ENCODE peak calls at places on chromosome 19, in five cellular contexts. Y, L, K, U and W are unnamed samples. For H3K27me3 and H3K4me1, the result is how much of the 10 kb centered on the place peaks cover.

GRCh38 chr19:42045575-42045974 is 24.4 kb downstream of the GRIK5 start:
- DNase-seq in Y (no peak), L (no peak), K (no peak), U (no peak), W (no peak)

GRCh38 chr19:13154911-13155471 is 4.8 kb downstream of the IER2 start:
- DNase-seq in Y (peak), L (peak), K (peak), U (peak), W (peak)

GRCh38 chr19:18895828-18896341 is at the start of gene CERS1:
- DNase-seq in Y (no peak), L (peak), K (no peak), U (no peak), W (peak)

GRCh38 chr19:35949131-35949530 is 13.0 kb downstream of the LRFN3 start:
- DNase-seq in Y (no peak), L (no peak), K (no peak), U (no peak), W (no peak)

GRCh38 chr19:54094601-54095000 is 6.0 kb downstream of the OSCAR start:
- DNase-seq in Y (no peak), L (no peak), K (no peak), U (no peak), W (no peak)

GRCh38 chr19:18433039-18433691 is 4.8 kb downstream of the ISYNA1 start:
- DNase-seq in Y (no peak), L (no peak), K (no peak), U (peak), W (peak)

GRCh38 chr19:2848625-2849024 is 7.3 kb downstream of the ZNF555 start:
- DNase-seq in Y (no peak), L (no peak), K (no peak), U (no peak), W (no peak)

GRCh38 chr19:16062789-16063188 is 13.5 kb upstream of the TPM4 start:
- DNase-seq in Y (no peak), L (peak), K (peak), U (no peak), W (peak)

GRCh38 chr19:35738021-35738886 is 4.0 kb downstream of the IGFLR1 start:
- DNase-seq in Y (no peak), L (no peak), K (no peak), U (no peak), W (no peak)

GRCh38 chr19:2902590-2903218 is 2.0 kb downstream of the ZNF57 start:
- DNase-seq in Y (no peak), L (peak), K (no peak), U (no peak), W (no peak)

GRCh38 chr19:52603558-52604207 is 33.6 kb downstream of the ZNF701 start:
- DNase-seq in Y (no peak), L (no peak), K (no peak), U (no peak), W (no peak)

GRCh38 chr19:3606690-3607289 is at the start of gene TBXA2R:
- DNase-seq in Y (no peak), L (peak), K (peak), U (peak), W (peak)

GRCh38 chr19:5470264-5470671 is 15.1 kb downstream of the ZNRF4 start:
- DNase-seq in Y (peak), L (peak), K (no peak), U (no peak), W (no peak)

GRCh38 chr19:23346696-23347095 is 48.6 kb downstream of the ZNF91 start:
- DNase-seq in Y (no peak), L (no peak), K (no peak), U (no peak), W (no peak)

GRCh38 chr19:17136026-17136425 is 60.4 kb downstream of the MYO9B start:
- DNase-seq in Y (no peak), L (no peak), K (no peak), U (no peak), W (no peak)

GRCh38 chr19:50327461-50328256 is 1.5 kb downstream of the KCNC3 start:
- DNase-seq in Y (no peak), L (no peak), K (no peak), U (no peak), W (no peak)
- TF ChIP-seq CTCF in Y (no peak), L (no peak), K (no peak), U (no peak), W (no peak)

GRCh38 chr19:31352782-31353651 is 3.8 kb upstream of the TSHZ3 start:
- DNase-seq in Y (no peak), L (no peak), K (no peak), U (peak), W (no peak)

GRCh38 chr19:31354316-31354715 is 5.1 kb upstream of the TSHZ3 start:
- DNase-seq in Y (no peak), L (no peak), K (no peak), U (no peak), W (no peak)

GRCh38 chr19:31354919-31355318 is 5.7 kb upstream of the TSHZ3 start:
- DNase-seq in Y (no peak), L (no peak), K (no peak), U (no peak), W (no peak)

GRCh38 chr19:31352296-31352781 is 3.1 kb upstream of the TSHZ3 start:
- DNase-seq in Y (no peak), L (no peak), K (no peak), U (no peak), W (no peak)

GRCh38 chr19:31353826-31354225 is 4.6 kb upstream of the TSHZ3 start:
- DNase-seq in Y (no peak), L (no peak), K (no peak), U (peak), W (no peak)
- H3K27me3 ChIP-seq in Y (under half), L (half or more), K (under half), U (under half), W (under half)

GRCh38 chr19:39998511-39998910 is 1.7 kb downstream of the ZNF546 start:
- DNase-seq in Y (no peak), L (no peak), K (no peak), U (no peak), W (no peak)
- H3K4me1 ChIP-seq in Y (under half), L (under half), K (under half), U (under half), W (under half)

GRCh38 chr19:10918359-10918758 is 10.1 kb downstream of the YIPF2 start:
- DNase-seq in Y (no peak), L (no peak), K (no peak), U (no peak), W (no peak)

GRCh38 chr19:10912619-10913018 is 15.8 kb downstream of the YIPF2 start:
- DNase-seq in Y (no peak), L (no peak), K (no peak), U (no peak), W (no peak)

GRCh38 chr19:10913716-10914340 is 14.6 kb downstream of the YIPF2 start:
- DNase-seq in Y (no peak), L (no peak), K (no peak), U (no peak), W (no peak)

GRCh38 chr19:10916602-10917001 is 11.8 kb downstream of the YIPF2 start:
- DNase-seq in Y (no peak), L (no peak), K (no peak), U (no peak), W (no peak)

GRCh38 chr19:10915511-10916091 is 12.8 kb downstream of the YIPF2 start:
- DNase-seq in Y (no peak), L (peak), K (peak), U (no peak), W (no peak)
- TF ChIP-seq CTCF in Y (no peak), L (peak), K (no peak), U (no peak), W (no peak)

GRCh38 chr19:47125669-47125938 is 5.0 kb upstream of the SAE1 start:
- DNase-seq in Y (no peak), L (no peak), K (no peak), U (no peak), W (no peak)

GRCh38 chr19:47120461-47120860 is 6.9 kb upstream of the ZC3H4 start:
- DNase-seq in Y (no peak), L (no peak), K (no peak), U (no peak), W (no peak)

GRCh38 chr19:47124937-47125668 is 5.5 kb upstream of the SAE1 start:
- DNase-seq in Y (peak), L (peak), K (no peak), U (no peak), W (peak)

GRCh38 chr19:47122359-47123335 is 8.0 kb upstream of the SAE1 start:
- DNase-seq in Y (peak), L (no peak), K (no peak), U (no peak), W (no peak)

DNA sequence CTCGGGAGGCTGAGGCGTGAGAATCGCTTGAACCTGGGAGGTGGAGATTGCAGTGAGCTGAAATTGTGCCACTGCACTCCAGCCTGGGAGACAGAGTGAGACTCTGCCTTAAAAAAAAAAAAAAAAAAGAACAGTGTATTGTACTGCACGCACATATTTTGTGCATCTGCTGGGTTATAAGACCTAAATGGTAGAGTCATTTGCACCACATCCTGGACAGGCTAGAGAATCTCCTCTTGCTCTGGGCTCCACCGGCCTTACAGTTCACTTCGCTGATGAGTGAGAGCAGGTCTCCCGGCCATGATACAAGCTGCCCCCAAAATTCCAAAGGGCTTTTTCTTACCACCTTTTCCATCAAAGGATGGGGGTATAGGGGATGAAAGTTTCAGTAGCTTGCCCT is 7.2 kb upstream of the SAE1 start:
- DNase-seq in Y (no peak), L (no peak), K (no peak), U (no peak), W (no peak)
- H3K27me3 ChIP-seq in Y (under half), L (under half), K (under half), U (under half), W (under half)

GRCh38 chr19:1168562-1168873 is 5.5 kb downstream of the SBNO2 start:
- DNase-seq in Y (no peak), L (no peak), K (no peak), U (no peak), W (no peak)
- H3K4me1 ChIP-seq in Y (under half), L (under half), K (under half), U (under half), W (under half)